ENCODE peak calls at places on chromosomes 16 and 17, in six cellular contexts. I is adrenal gland, V is GM12865, E is right lobe of liver, W is aorta, F is colonic mucosa. Z is an unnamed sample.

GRCh38 chr17:31269178-31269577 is 27.9 kb downstream of the OMG start:
- DNase-seq in F (no peak), I (no peak), E (no peak), W (no peak), V (no peak), Z (no peak)

GRCh38 chr17:73068322-73069153 is 23.9 kb downstream of the SLC39A11 start:
- DNase-seq in I (no peak), W (no peak), V (no peak), F (no peak), E (no peak), Z (no peak)

GRCh38 chr17:65088621-65089385 is 32.3 kb upstream of the GNA13 start:
- DNase-seq in F (no peak), V (no peak), E (no peak), W (no peak), I (no peak), Z (no peak)

GRCh38 chr17:37551788-37552187 is 57.4 kb downstream of the SYNRG start:
- DNase-seq in W (no peak), F (no peak), V (no peak), I (peak), E (no peak), Z (no peak)

GRCh38 chr17:43701318-43701743 is 39.6 kb upstream of the MEOX1 start:
- DNase-seq in I (no peak), V (peak), E (no peak), F (no peak), W (peak), Z (no peak)

GRCh38 chr17:35879748-35880654 is at the start of gene CCL5:
- DNase-seq in F (no peak), V (peak), I (no peak), E (no peak), W (peak), Z (no peak)

GRCh38 chr17:54982399-54982798 is 13.8 kb downstream of the STXBP4 start:
- DNase-seq in F (no peak), V (no peak), I (peak), E (no peak), W (no peak), Z (no peak)

GRCh38 chr17:11986939-11987329 is 10.3 kb downstream of the ZNF18 start:
- DNase-seq in I (no peak), V (peak), F (no peak), W (no peak), E (no peak), Z (peak)

GRCh38 chr16:56910654-56911539 is 21.0 kb upstream of the HERPUD1 start:
- DNase-seq in E (no peak), I (peak), W (no peak), F (no peak), V (peak), Z (no peak)

GRCh38 chr16:48081656-48082055 is 74.1 kb downstream of the ABCC12 start:
- DNase-seq in W (no peak), F (no peak), V (no peak), I (peak), E (no peak), Z (no peak)

DNA sequence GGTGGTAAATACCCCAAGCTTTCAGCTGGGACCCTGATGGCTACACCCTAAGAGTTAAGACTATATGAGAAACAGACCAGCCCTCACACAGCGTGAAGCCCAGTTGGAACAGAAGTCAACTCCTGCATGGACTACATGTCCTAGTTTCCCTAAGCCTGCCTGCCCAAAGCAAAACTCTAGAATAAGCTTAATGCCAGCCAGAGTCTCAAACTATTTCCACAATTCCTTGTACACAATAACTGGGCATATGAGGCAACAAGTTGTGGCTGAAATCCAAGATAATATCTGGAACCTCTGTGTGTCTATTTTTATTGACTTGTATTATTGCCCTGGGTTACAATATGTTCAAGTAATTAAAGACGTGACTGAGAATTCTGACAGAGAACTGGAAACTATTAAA is 19.4 kb downstream of the MYH10 start:
- DNase-seq in E (no peak), W (no peak), I (no peak), V (no peak), F (no peak), Z (no peak)
- H3K4me3 ChIP-seq in E (no peak), W (peak), I (no peak), V (no peak), F (no peak), Z (no peak)

GRCh38 chr17:2755941-2756724 is 6.7 kb upstream of the CCDC92B start:
- DNase-seq in F (no peak), I (no peak), V (no peak), W (no peak), E (no peak), Z (peak)
- H3K4me3 ChIP-seq in F (peak), I (no peak), V (no peak), W (peak), E (no peak), Z (no peak)

GRCh38 chr16:31877876-31878642 is 4.5 kb downstream of the ZNF267 start:
- DNase-seq in I (no peak), W (no peak), V (no peak), F (no peak), E (no peak), Z (no peak)
- H3K4me3 ChIP-seq in I (no peak), W (no peak), V (peak), F (no peak), E (no peak), Z (peak)

GRCh38 chr16:58500329-58501241 is 642 bp downstream of the NDRG4 start:
- DNase-seq in F (no peak), W (no peak), I (no peak), E (no peak), V (no peak), Z (no peak)
- H3K4me3 ChIP-seq in F (peak), W (no peak), I (no peak), E (no peak), V (no peak), Z (peak)

GRCh38 chr17:48596000-48596734 is 2.6 kb upstream of the HOXB5 start:
- DNase-seq in E (no peak), V (no peak), F (no peak), I (no peak), W (no peak), Z (no peak)
- H3K4me3 ChIP-seq in E (no peak), V (no peak), F (peak), I (no peak), W (no peak), Z (no peak)

GRCh38 chr17:39171933-39172332 is 6.0 kb upstream of the ARL5C start:
- DNase-seq in W (no peak), F (no peak), E (no peak), I (no peak), V (no peak), Z (no peak)
- H3K4me3 ChIP-seq in W (no peak), F (no peak), E (no peak), I (no peak), V (no peak), Z (no peak)

Z was measured in neuronal stem cell.